ENCODE peak calls at places on chromosomes 6 and 20, in six cellular contexts. J is small intestine; M is Right ventricle myocardium superior; Y is activated CD4-positive, alpha-beta T cell treated with anti-CD3 and anti-CD28 coated beads for 4 hours; D is ovary; Z is M059J. H is an unnamed sample.

GRCh38 chr20:23446505-23446904 is 6.2 kb downstream of the CST11 start:
- DNase-seq in J (peak), Y (peak), D (peak), M (peak), Z (peak), H (peak)

GRCh38 chr6:6803180-6803978 is 214.9 kb downstream of the LY86 start:
- DNase-seq in J (peak), D (no peak), Z (peak), Y (no peak), M (no peak), H (peak)

GRCh38 chr6:46979206-46979605 is 57.5 kb upstream of the ADGRF5 start:
- DNase-seq in M (no peak), J (no peak), D (no peak), Z (no peak), Y (no peak), H (no peak)

GRCh38 chr20:63656451-63656850 is 1.7 kb upstream of the RTEL1 start:
- DNase-seq in Y (no peak), Z (no peak), J (no peak), M (no peak), D (no peak), H (no peak)

GRCh38 chr6:167426074-167426473 is 101.2 kb downstream of the TTLL2 start:
- DNase-seq in D (no peak), J (no peak), M (no peak), Z (no peak), Y (no peak), H (no peak)

GRCh38 chr6:81487489-81487888 is 265.0 kb downstream of the TENT5A start:
- DNase-seq in Y (no peak), M (peak), D (peak), J (no peak), Z (no peak), H (no peak)

GRCh38 chr6:122609881-122610689 is at the start of gene PKIB:
- DNase-seq in Y (peak), Z (peak), D (peak), M (peak), J (peak), H (peak)

GRCh38 chr6:109458774-109459531 is 3.4 kb upstream of the MICAL1 start:
- DNase-seq in D (no peak), J (peak), Y (peak), M (no peak), Z (peak), H (no peak)

GRCh38 chr6:87939776-87940175 is 107.9 kb upstream of the SPACA1 start:
- DNase-seq in J (no peak), Y (no peak), D (no peak), Z (no peak), M (no peak), H (no peak)

GRCh38 chr6:39638126-39638822 is 86.9 kb downstream of the KIF6 start:
- DNase-seq in D (no peak), Y (no peak), J (no peak), Z (no peak), M (no peak), H (no peak)

GRCh38 chr6:159692303-159693127 is 526 bp downstream of the SOD2 start:
- DNase-seq in D (peak), Z (peak), J (peak), M (peak), Y (peak), H (no peak)

GRCh38 chr6:62150048-62150663 is 135.9 kb downstream of the KHDRBS2 start:
- DNase-seq in D (no peak), Y (no peak), J (no peak), Z (peak), M (no peak), H (peak)

GRCh38 chr6:158284340-158285210 is 27.7 kb upstream of the TULP4 start:
- DNase-seq in J (no peak), D (peak), Z (peak), Y (no peak), M (no peak), H (peak)

GRCh38 chr6:90611543-90611864 is 24.6 kb upstream of the MAP3K7 start:
- DNase-seq in Z (no peak), M (no peak), D (no peak), Y (no peak), J (no peak), H (no peak)

GRCh38 chr6:1607557-1608221 is 2.0 kb upstream of the FOXC1 start:
- DNase-seq in Y (no peak), J (no peak), D (no peak), Z (no peak), M (no peak), H (no peak)

H was measured in renal cortical epithelial cell.